ENCODE peak calls at places on chromosome 20, in five cellular contexts. One of them, this sample, is unnamed.

GRCh38 chr20:32667030-32667429 is 6.7 kb downstream of the C20orf203 start:
- DNase-seq in HCT116: no peak
- DNase-seq in H1: no peak
- DNase-seq in SK-N-SH: no peak
- DNase-seq in HepG2: no peak
- DNase-seq in this sample: no peak

GRCh38 chr20:17471606-17472187 is 59.5 kb downstream of the BFSP1 start:
- DNase-seq in HepG2: no peak
- DNase-seq in SK-N-SH: no peak
- DNase-seq in HCT116: no peak
- DNase-seq in H1: peak; percentile 41
- DNase-seq in this sample: no peak

GRCh38 chr20:38134427-38135281 is 30.4 kb downstream of the TGM2 start:
- DNase-seq in SK-N-SH: peak; percentile 69
- DNase-seq in H1: no peak
- DNase-seq in HCT116: no peak
- DNase-seq in HepG2: peak; percentile 91
- DNase-seq in this sample: peak; percentile 66

GRCh38 chr20:56606174-56606945 is 22.7 kb upstream of the TFAP2C start:
- DNase-seq in H1: no peak
- DNase-seq in HCT116: peak; percentile 79
- DNase-seq in SK-N-SH: no peak
- DNase-seq in HepG2: no peak
- DNase-seq in this sample: peak; percentile 91

GRCh38 chr20:30815577-30816181 is 441.8 kb upstream of the DEFB115 start:
- DNase-seq in HCT116: no peak
- DNase-seq in HepG2: no peak
- DNase-seq in SK-N-SH: peak; percentile 53
- DNase-seq in H1: no peak
- DNase-seq in this sample: no peak

GRCh38 chr20:11807070-11807741 is 110.5 kb upstream of the BTBD3 start:
- DNase-seq in HCT116: no peak
- DNase-seq in HepG2: no peak
- DNase-seq in H1: no peak
- DNase-seq in SK-N-SH: no peak
- DNase-seq in this sample: no peak

GRCh38 chr20:19252670-19253120 is 40.3 kb downstream of the SLC24A3 start:
- DNase-seq in H1: peak; percentile 22
- DNase-seq in HCT116: no peak
- DNase-seq in HepG2: no peak
- DNase-seq in SK-N-SH: no peak
- DNase-seq in this sample: no peak

GRCh38 chr20:12808006-12808567 is 200.7 kb upstream of the SPTLC3 start:
- DNase-seq in HepG2: peak; percentile 19
- DNase-seq in H1: no peak
- DNase-seq in HCT116: no peak
- DNase-seq in SK-N-SH: peak; percentile 6
- DNase-seq in this sample: peak; percentile 6

GRCh38 chr20:17625246-17626051 is 55.6 kb downstream of the DSTN start:
- DNase-seq in H1: no peak
- DNase-seq in HCT116: no peak
- DNase-seq in HepG2: no peak
- DNase-seq in SK-N-SH: peak; percentile 19
- DNase-seq in this sample: no peak

GRCh38 chr20:19830351-19830750 is 72.3 kb downstream of the RIN2 start:
- DNase-seq in SK-N-SH: no peak
- DNase-seq in HepG2: no peak
- DNase-seq in H1: no peak
- DNase-seq in HCT116: no peak
- DNase-seq in this sample: peak; percentile 53

GRCh38 chr20:40414843-40415615 is 274.0 kb downstream of the MAFB start:
- DNase-seq in HCT116: no peak
- DNase-seq in H1: no peak
- DNase-seq in SK-N-SH: no peak
- DNase-seq in HepG2: no peak
- DNase-seq in this sample: peak; percentile 42

GRCh38 chr20:18705490-18705889 is 108.1 kb upstream of the SCP2D1 start:
- DNase-seq in HCT116: no peak
- DNase-seq in SK-N-SH: no peak
- DNase-seq in H1: no peak
- DNase-seq in HepG2: no peak
- DNase-seq in this sample: no peak

GRCh38 chr20:34066476-34067090 is 45.5 kb downstream of the EIF2S2 start:
- DNase-seq in H1: no peak
- DNase-seq in SK-N-SH: no peak
- DNase-seq in HCT116: no peak
- DNase-seq in HepG2: no peak
- DNase-seq in this sample: no peak

GRCh38 chr20:11165789-11166188 is 492.0 kb upstream of the JAG1 start:
- DNase-seq in H1: no peak
- DNase-seq in HepG2: no peak
- DNase-seq in HCT116: no peak
- DNase-seq in SK-N-SH: no peak
- DNase-seq in this sample: no peak

GRCh38 chr20:55540013-55540412 is 465.3 kb downstream of the CBLN4 start:
- DNase-seq in HCT116: no peak
- DNase-seq in H1: no peak
- DNase-seq in HepG2: no peak
- DNase-seq in SK-N-SH: no peak
- DNase-seq in this sample: no peak

GRCh38 chr20:45949542-45950329 is 15.3 kb downstream of the PCIF1 start:
- DNase-seq in HCT116: no peak
- DNase-seq in SK-N-SH: no peak
- DNase-seq in HepG2: no peak
- DNase-seq in H1: no peak
- DNase-seq in this sample: no peak
- TF ChIP-seq JUND in HCT116: no peak
- TF ChIP-seq JUND in SK-N-SH: no peak
- TF ChIP-seq JUND in HepG2: no peak
- TF ChIP-seq JUND in H1: no peak
- TF ChIP-seq JUND in this sample: no peak

GRCh38 chr20:60060006-60060557 is 101.9 kb downstream of the CDH26 start:
- DNase-seq in HepG2: no peak
- DNase-seq in SK-N-SH: no peak
- DNase-seq in H1: no peak
- DNase-seq in HCT116: no peak
- DNase-seq in this sample: no peak

GRCh38 chr20:60063739-60064138 is 105.5 kb downstream of the CDH26 start:
- DNase-seq in H1: no peak
- DNase-seq in HCT116: no peak
- DNase-seq in SK-N-SH: no peak
- DNase-seq in HepG2: no peak
- DNase-seq in this sample: no peak

GRCh38 chr20:60064554-60064953 is 106.3 kb downstream of the CDH26 start:
- DNase-seq in HCT116: no peak
- DNase-seq in HepG2: no peak
- DNase-seq in H1: no peak
- DNase-seq in SK-N-SH: no peak
- DNase-seq in this sample: no peak

GRCh38 chr20:60060593-60060992 is 102.4 kb downstream of the CDH26 start:
- DNase-seq in HCT116: no peak
- DNase-seq in HepG2: no peak
- DNase-seq in H1: no peak
- DNase-seq in SK-N-SH: no peak
- DNase-seq in this sample: no peak

DNA sequence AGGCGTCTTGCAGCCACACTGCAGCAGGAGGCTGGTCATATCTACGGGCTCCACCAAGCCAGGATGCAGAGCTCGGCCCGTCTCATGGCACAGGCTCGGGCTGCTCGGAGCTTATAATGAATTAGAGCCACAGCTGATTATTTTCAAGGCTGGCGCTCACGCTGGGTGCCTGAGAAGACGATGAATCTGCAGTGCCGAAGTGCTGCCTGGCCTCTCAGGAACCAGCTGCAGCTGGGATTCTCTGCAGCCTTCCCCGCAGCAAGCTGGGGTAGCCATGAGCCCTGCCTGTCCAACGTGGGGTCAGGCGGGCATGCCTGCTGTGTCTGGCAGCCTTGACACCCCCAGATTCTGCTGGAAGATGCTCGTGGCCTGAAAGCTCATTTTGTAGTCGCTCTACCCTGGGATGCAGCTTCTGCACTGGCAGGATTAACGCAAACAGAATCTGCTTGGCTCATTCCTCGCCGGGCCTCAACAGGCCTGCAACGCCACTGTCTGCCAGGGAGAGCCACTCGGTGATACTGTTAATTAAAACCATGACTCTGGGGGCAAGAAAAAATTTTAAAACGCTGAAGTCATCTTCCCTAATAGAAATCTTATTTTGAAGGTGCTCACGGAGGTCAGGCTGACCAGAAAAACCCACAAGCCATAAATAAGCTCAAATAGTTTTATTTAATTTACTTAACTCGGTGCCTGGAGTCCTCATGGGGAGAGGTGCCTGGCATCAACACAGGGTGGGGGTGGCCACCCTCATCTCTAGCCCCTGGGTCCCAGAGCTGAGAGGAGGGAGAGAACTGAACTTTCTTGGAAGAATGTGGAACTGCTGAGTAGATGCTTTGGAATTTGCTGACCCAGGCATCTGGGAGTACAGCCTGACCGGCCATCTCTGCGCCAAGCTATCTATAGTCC is 104.5 kb downstream of the CDH26 start:
- DNase-seq in H1: no peak
- DNase-seq in HepG2: no peak
- DNase-seq in HCT116: no peak
- DNase-seq in SK-N-SH: peak; percentile 57
- DNase-seq in this sample: peak; percentile 39
- TF ChIP-seq JUND in H1: no peak
- TF ChIP-seq JUND in HepG2: no peak
- TF ChIP-seq JUND in HCT116: no peak
- TF ChIP-seq JUND in SK-N-SH: no peak
- TF ChIP-seq JUND in this sample: no peak

DNA sequence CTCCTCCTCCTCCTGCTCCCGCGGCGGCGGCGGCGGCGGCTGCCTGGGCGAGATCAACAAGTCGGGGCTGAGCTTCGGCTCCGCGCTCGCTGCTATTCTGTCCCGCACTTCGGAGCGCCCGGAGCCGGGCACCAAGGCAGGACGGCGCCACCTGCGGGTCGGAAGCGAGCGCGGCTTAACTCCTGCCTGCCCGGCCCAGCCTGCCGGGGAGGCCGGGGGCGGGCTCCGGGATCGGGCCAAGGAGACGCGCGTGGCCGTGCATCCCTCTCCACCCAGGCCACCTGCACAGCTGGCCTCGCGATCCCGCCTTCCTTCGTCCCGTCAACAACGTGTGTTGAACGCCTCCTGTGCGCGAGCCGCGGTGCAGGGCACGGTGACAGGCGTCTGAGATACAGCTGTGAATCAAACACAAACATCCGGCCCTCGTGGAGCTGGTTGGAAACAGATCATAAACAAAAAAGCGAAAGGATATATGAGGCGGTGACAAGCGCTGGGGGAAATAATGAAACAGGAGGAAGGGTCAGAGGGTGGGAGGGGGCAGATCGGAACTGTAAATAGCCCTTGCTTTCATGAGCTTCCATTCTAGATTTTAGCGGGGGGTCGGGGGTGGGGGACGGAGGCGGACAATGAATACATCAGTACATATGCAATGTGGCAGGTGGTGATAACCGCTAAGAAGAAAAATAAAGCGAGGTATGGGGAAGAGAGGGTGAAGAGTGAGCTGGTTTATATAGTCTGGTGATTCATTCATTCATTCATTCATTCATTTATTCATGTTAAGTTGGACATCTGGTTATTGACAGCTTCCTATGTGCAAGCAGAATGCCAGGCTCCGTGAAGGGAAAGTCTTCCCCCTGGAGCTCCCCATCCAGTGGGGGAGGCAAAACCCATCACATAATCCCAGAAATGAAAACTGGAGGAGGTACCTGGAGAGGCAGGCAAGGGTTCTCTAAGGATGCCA is 2.0 kb upstream of the KCNB1 start:
- DNase-seq in SK-N-SH: peak; percentile 94
- DNase-seq in HCT116: peak; percentile 31
- DNase-seq in H1: peak; percentile 92
- DNase-seq in HepG2: peak; percentile 68
- DNase-seq in this sample: peak; percentile 91
- TF ChIP-seq JUND in SK-N-SH: no peak
- TF ChIP-seq JUND in HCT116: no peak
- TF ChIP-seq JUND in H1: no peak
- TF ChIP-seq JUND in HepG2: no peak
- TF ChIP-seq JUND in this sample: no peak

DNA sequence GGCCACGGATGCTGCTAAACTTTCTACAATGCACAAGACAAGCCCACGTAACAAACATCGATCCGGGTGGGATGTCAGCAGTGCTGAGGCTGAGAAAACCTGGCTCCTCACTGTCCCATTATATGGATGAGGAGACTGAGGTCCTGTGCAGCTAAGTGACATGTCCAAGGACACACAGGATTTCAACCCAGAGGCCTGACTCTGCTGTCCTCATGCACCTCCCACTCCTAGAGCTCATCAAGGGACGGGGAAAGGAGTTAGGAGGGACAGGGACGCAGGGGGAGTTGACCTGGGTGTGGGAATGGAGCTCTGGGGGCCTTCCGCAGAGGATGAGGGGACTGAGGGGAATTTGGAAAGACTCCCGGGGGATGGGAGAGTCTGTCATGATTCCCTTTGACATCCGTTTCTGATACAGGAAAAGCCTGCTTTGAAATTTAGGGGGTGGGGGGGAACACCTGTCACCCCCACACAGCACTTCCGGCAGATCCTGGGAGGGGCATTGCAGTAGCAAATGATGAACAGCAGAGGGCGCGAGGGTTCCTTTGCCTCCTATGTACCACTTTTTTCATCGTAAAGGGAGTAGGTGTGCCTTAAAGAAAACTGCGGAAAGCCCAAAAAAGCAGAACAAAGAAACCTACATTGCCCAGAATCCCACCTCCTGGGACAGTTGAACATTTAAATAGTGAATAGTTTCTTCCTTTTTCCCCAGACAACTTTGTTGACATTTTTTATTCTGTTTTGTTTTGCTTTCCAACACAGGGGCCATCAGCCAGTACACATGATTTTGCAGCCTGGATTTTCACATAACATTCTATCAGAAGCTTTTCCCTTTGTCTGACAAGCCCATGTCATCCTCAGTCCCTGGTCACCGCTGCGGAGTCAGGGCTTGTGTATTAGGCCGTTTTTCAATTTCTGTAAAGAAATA is 48.6 kb downstream of the SLC2A10 start:
- DNase-seq in H1: peak; percentile 84
- DNase-seq in HCT116: peak; percentile 48
- DNase-seq in HepG2: peak; percentile 59
- DNase-seq in SK-N-SH: peak; percentile 76
- DNase-seq in this sample: peak; percentile 66
- TF ChIP-seq JUND in H1: no peak
- TF ChIP-seq JUND in HCT116: no peak
- TF ChIP-seq JUND in HepG2: no peak
- TF ChIP-seq JUND in SK-N-SH: no peak
- TF ChIP-seq JUND in this sample: no peak

GRCh38 chr20:49766979-49767419 is 45.6 kb upstream of the SLC9A8 start:
- DNase-seq in H1: no peak
- DNase-seq in HCT116: no peak
- DNase-seq in HepG2: no peak
- DNase-seq in SK-N-SH: no peak
- DNase-seq in this sample: no peak
- TF ChIP-seq JUND in H1: no peak
- TF ChIP-seq JUND in HCT116: no peak
- TF ChIP-seq JUND in HepG2: no peak
- TF ChIP-seq JUND in SK-N-SH: no peak
- TF ChIP-seq JUND in this sample: no peak

GRCh38 chr20:45450097-45450818 is 19.3 kb upstream of the WFDC2 start:
- DNase-seq in HCT116: peak; percentile 31
- DNase-seq in SK-N-SH: peak; percentile 41
- DNase-seq in H1: no peak
- DNase-seq in HepG2: peak; percentile 66
- DNase-seq in this sample: peak; percentile 70
- TF ChIP-seq JUND in HCT116: no peak
- TF ChIP-seq JUND in SK-N-SH: no peak
- TF ChIP-seq JUND in H1: no peak
- TF ChIP-seq JUND in HepG2: no peak
- TF ChIP-seq JUND in this sample: no peak

GRCh38 chr20:6711950-6712634 is 55.4 kb upstream of the BMP2 start:
- DNase-seq in SK-N-SH: no peak
- DNase-seq in H1: no peak
- DNase-seq in HCT116: no peak
- DNase-seq in HepG2: no peak
- DNase-seq in this sample: no peak
- TF ChIP-seq JUND in SK-N-SH: no peak
- TF ChIP-seq JUND in H1: no peak
- TF ChIP-seq JUND in HCT116: no peak
- TF ChIP-seq JUND in HepG2: no peak
- TF ChIP-seq JUND in this sample: no peak

This sample was measured in T47D.